ENCODE peak calls at places on chromosomes 16 and 17, in five cellular contexts. V is foreskin fibroblast, J is mammary epithelial cell, C is psoas muscle, H is thoracic aorta. F is an unnamed sample.

GRCh38 chr17:61307905-61308886 is 91.4 kb upstream of the TBX2 start:
- DNase-seq in V (peak; percentile 98), C (no peak), H (no peak), J (no peak), F (peak; percentile 99)

GRCh38 chr17:2484876-2485275 is 26.8 kb downstream of the METTL16 start:
- DNase-seq in C (no peak), H (no peak), J (peak; percentile 85), V (no peak), F (no peak)

GRCh38 chr16:57252148-57252721 is 7.2 kb downstream of the ARL2BP start:
- DNase-seq in C (no peak), H (no peak), V (no peak), J (no peak), F (no peak)

GRCh38 chr16:58556678-58557077 is 41.4 kb downstream of the SETD6 start:
- DNase-seq in H (no peak), J (no peak), C (no peak), V (peak; percentile 30), F (no peak)

GRCh38 chr17:81057079-81057730 is 22.3 kb downstream of the BAIAP2 start:
- DNase-seq in H (no peak), J (peak; percentile 83), C (no peak), V (peak; percentile 80), F (no peak)

GRCh38 chr16:19830902-19831555 is 53.6 kb downstream of the GPRC5B start:
- DNase-seq in J (no peak), V (no peak), C (no peak), H (no peak), F (no peak)

GRCh38 chr16:81337097-81337496 is 22.3 kb downstream of the GAN start:
- DNase-seq in J (no peak), V (no peak), H (no peak), C (no peak), F (no peak)

GRCh38 chr17:81200695-81201580 is 21.8 kb downstream of the CEP131 start:
- DNase-seq in C (no peak), V (peak; percentile 87), H (no peak), J (peak; percentile 54), F (peak; percentile 49)

GRCh38 chr17:21034350-21035235 is 8.2 kb downstream of the USP22 start:
- DNase-seq in H (no peak), V (no peak), J (no peak), C (peak; percentile 65), F (no peak)

GRCh38 chr17:55683554-55684315 is 38.9 kb downstream of the TMEM100 start:
- DNase-seq in H (no peak), J (no peak), C (no peak), V (no peak), F (no peak)

GRCh38 chr17:32852811-32853210 is 24.1 kb downstream of the MYO1D start:
- DNase-seq in H (no peak), J (peak; percentile 44), C (no peak), V (peak; percentile 36), F (no peak)

GRCh38 chr17:41894791-41895331 is 23.9 kb downstream of the ACLY start:
- DNase-seq in C (peak; percentile 65), H (no peak), V (peak; percentile 93), J (no peak), F (peak; percentile 91)

GRCh38 chr17:62791235-62792121 is 16.6 kb downstream of the MARCHF10 start:
- DNase-seq in C (no peak), V (peak; percentile 92), J (peak; percentile 28), H (no peak), F (peak; percentile 76)

GRCh38 chr16:81562174-81562849 is 117.7 kb downstream of the CMIP start:
- DNase-seq in J (no peak), H (no peak), C (peak; percentile 27), V (no peak), F (no peak)

GRCh38 chr17:15882058-15882720 is 62.7 kb upstream of the ADORA2B start:
- DNase-seq in C (no peak), V (no peak), J (no peak), H (no peak), F (no peak)

GRCh38 chr16:89711601-89712475 is 8.9 kb downstream of the VPS9D1 start:
- DNase-seq in V (peak; percentile 90), J (peak; percentile 37), H (no peak), C (no peak), F (no peak)

GRCh38 chr17:57357830-57358426 is 101.6 kb downstream of the MSI2 start:
- DNase-seq in C (no peak), J (peak; percentile 84), H (no peak), V (no peak), F (no peak)

GRCh38 chr17:61429274-61429673 is 22.9 kb upstream of the TBX4 start:
- DNase-seq in H (no peak), J (no peak), V (no peak), C (no peak), F (no peak)

GRCh38 chr17:47254403-47254943 is 846 bp downstream of the ITGB3 start:
- DNase-seq in C (no peak), J (no peak), H (no peak), V (peak; percentile 47), F (no peak)

GRCh38 chr17:34424814-34425490 is 61.9 kb upstream of the CCL1 start:
- DNase-seq in V (no peak), J (no peak), H (no peak), C (no peak), F (no peak)

GRCh38 chr16:30926937-30927788 is 3.8 kb downstream of the FBXL19 start:
- DNase-seq in V (no peak), C (no peak), J (no peak), H (no peak), F (no peak)

GRCh38 chr17:75142236-75142971 is 10.9 kb upstream of the NT5C start:
- DNase-seq in J (no peak), C (no peak), V (no peak), H (no peak), F (no peak)

GRCh38 chr16:20766294-20766693 is 2.5 kb downstream of the ACSM3 start:
- DNase-seq in V (no peak), C (no peak), H (no peak), J (no peak), F (no peak)

GRCh38 chr17:74020522-74020921 is 183.0 kb upstream of the RPL38 start:
- DNase-seq in J (no peak), C (no peak), V (no peak), H (no peak), F (no peak)

GRCh38 chr16:28014851-28015250 is 48.7 kb downstream of the GSG1L start:
- DNase-seq in C (no peak), J (no peak), V (no peak), H (no peak), F (no peak)

GRCh38 chr17:62856594-62856993 is 48.5 kb upstream of the MARCHF10 start:
- DNase-seq in V (no peak), J (no peak), H (no peak), C (no peak), F (no peak)

DNA sequence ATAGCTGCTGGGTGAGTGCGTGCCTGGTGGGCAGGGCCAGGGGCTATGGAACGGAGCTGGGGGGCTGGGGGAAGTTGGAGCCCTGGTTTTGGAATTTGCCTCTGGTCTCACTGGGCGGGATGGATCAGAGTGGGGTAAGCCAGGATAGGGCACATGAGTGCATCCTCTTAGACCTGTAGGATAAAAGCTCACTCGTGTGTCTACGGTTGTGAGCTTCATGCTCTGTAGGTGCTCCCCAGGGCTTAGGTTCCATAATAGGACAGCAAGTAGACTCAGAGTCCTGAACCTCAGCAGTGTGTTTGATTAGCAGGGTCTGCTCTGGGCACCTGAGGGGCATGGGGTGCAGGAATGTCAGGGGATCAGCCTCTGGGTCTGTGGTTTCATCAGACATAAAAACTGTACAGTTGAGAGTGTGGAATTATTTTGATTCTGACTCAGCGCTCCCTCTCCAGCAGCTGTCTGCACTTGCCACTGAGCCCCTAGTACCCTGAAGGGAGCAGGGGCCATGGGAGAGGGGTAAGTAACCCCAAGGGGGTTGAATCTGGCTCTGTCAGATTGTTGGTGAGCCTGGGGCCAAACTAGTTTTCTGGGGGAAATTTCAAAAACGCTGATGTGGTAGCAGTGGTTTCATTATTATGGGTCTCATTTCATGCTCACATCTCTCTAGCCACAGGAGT is 84.2 kb upstream of the LGALS9 start:
- DNase-seq in C (no peak), H (no peak), J (no peak), V (no peak), F (no peak)
- H3K4me3 ChIP-seq in C (no peak overlapping the region), H (no peak overlapping the region), J (no peak overlapping the region), V (no peak overlapping the region), F (no peak overlapping the region)

GRCh38 chr17:78107976-78108725 is 20.4 kb downstream of the TMC6 start:
- DNase-seq in H (no peak), C (no peak), V (no peak), J (no peak), F (no peak)
- TF ChIP-seq CTCF in H (no peak), C (no peak), V (no peak), J (no peak), F (no peak)

DNA sequence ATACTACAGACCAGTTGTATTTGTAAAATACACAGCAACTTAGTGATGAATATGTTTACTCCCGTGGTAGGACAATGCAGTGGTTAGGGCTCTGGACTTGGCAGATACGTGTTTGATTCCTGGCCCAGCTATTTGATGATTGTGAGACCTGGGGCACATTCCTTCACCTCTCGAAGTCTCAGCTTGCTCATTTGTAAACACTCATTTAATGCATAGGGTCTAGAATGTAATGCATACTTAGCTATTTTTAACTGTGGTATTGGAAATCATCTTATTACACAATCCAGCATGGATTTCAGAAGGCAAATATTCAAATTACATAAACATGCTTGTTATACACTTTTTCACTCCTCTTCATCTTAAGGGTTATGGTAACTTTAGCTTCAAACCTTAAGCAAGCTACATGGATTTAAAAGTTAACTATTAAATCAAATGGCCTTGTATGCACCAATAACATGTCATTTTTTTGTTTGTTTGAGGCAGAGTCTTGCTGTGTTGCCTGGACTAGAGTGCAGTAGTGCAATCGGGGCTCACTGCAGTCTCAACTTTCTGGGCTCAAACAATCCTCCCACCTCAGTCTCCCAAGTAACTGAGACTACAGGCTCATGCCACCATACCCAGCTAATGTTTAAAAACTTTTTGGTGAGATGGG is 52.4 kb downstream of the VAT1L start:
- DNase-seq in J (peak; percentile 3), H (no peak), C (no peak), V (no peak), F (no peak)
- H3K4me3 ChIP-seq in J (no peak overlapping the region), H (no peak overlapping the region), C (no peak overlapping the region), V (no peak overlapping the region), F (no peak overlapping the region)

GRCh38 chr16:1152123-1152638 is 725 bp upstream of the CACNA1H start:
- DNase-seq in C (no peak), V (peak; percentile 28), J (no peak), H (no peak), F (no peak)

GRCh38 chr16:1151424-1152122 is 1.3 kb upstream of the CACNA1H start:
- DNase-seq in C (no peak), H (no peak), J (no peak), V (no peak), F (no peak)

GRCh38 chr16:1154291-1154886 is 1.5 kb downstream of the CACNA1H start:
- DNase-seq in C (no peak), H (no peak), V (no peak), J (no peak), F (no peak)

GRCh38 chr16:1153480-1154160 is 714 bp downstream of the CACNA1H start:
- DNase-seq in V (no peak), C (no peak), J (no peak), H (no peak), F (no peak)

DNA sequence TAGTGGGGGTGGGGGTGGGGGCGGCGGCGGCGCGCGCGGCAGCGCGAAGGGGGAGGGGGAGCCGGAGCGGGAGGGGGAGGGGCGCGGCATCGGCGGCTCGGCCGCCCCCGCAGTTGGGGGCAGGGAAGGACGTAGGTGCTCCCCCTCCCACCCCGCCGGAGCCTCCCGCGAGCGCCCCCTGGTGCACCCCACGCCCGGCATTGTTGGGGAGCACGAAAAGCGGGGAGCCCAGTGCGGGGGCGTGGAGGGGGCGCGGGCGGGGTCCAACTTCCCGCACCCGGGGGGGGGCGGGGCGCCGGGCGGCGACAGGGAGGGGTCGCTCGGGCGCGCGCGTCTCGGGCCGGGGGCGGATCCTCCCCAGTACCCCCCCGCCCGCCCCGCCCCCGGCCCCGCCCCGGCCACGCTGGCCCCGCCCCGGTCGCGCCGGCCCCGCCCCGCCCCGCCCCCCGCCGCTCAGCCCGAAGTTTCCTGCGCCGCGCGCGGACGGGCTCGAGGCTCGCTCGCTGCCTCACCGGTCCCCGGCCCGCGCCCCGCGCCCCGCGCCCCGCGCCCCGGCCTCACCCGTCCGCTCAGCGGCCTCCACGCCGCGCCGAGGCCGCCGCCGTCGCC is at the start of gene CACNA1H:
- DNase-seq in H (no peak), V (peak; percentile 36), C (no peak), J (no peak), F (no peak)
- TF ChIP-seq CTCF in H (no peak), V (no peak), C (no peak), J (no peak), F (no peak)

F was measured in AG09309.